ENCODE peak calls at places on chromosomes 3 and 15, in eight cellular contexts. A, N, O, I, G, E, W and C are unnamed samples.

GRCh38 chr15:56242576-56243116 is 1.0 kb downstream of the RFX7 start:
- DNase-seq in A (no peak), N (no peak), O (no peak), I (no peak), G (no peak), E (no peak), W (no peak), C (no peak)

GRCh38 chr3:71885001-71885400 is 100.1 kb upstream of the PROK2 start:
- DNase-seq in A (peak; percentile 41), N (no peak), O (no peak), I (no peak), G (peak; percentile 87), E (peak; percentile 36), W (peak; percentile 66), C (no peak)

GRCh38 chr15:55703873-55704285 is 39.1 kb downstream of the PRTG start:
- DNase-seq in A (no peak), N (no peak), O (no peak), I (no peak), G (no peak), E (peak; percentile 64), W (no peak), C (no peak)

GRCh38 chr3:55629432-55629831 is 142.3 kb upstream of the WNT5A start:
- DNase-seq in A (no peak), N (no peak), O (peak; percentile 72), I (no peak), G (no peak), E (peak; percentile 45), W (no peak), C (no peak)

GRCh38 chr15:77554306-77555080 is 78.2 kb downstream of the LINGO1 start:
- DNase-seq in A (no peak), N (no peak), O (no peak), I (no peak), G (peak; percentile 30), E (no peak), W (no peak), C (no peak)

GRCh38 chr3:67608034-67608433 is 46.4 kb downstream of the SUCLG2 start:
- DNase-seq in A (no peak), N (no peak), O (no peak), I (no peak), G (no peak), E (no peak), W (no peak), C (no peak)

GRCh38 chr3:161939919-161940693 is 443.5 kb downstream of the OTOL1 start:
- DNase-seq in A (no peak), N (no peak), O (no peak), I (no peak), G (peak; percentile 2), E (no peak), W (no peak), C (no peak)

GRCh38 chr15:62417444-62417843 is 252.4 kb upstream of the C2CD4B start:
- DNase-seq in A (no peak), N (no peak), O (no peak), I (no peak), G (no peak), E (peak; percentile 40), W (no peak), C (no peak)

GRCh38 chr3:45644467-45645201 is 44.6 kb upstream of the SACM1L start:
- DNase-seq in A (no peak), N (no peak), O (no peak), I (no peak), G (no peak), E (peak; percentile 90), W (no peak), C (no peak)

GRCh38 chr3:39187372-39188155 is 4.8 kb downstream of the XIRP1 start:
- DNase-seq in A (no peak), N (no peak), O (no peak), I (no peak), G (no peak), E (no peak), W (no peak), C (no peak)

GRCh38 chr3:34106879-34107278 is 308.4 kb downstream of the PDCD6IP start:
- DNase-seq in A (peak; percentile 90), N (no peak), O (no peak), I (no peak), G (peak; percentile 70), E (no peak), W (peak; percentile 80), C (no peak)

GRCh38 chr3:57826952-57827723 is 71.0 kb downstream of the SLMAP start:
- DNase-seq in A (no peak), N (no peak), O (no peak), I (no peak), G (no peak), E (no peak), W (peak; percentile 53), C (no peak)

GRCh38 chr3:147369671-147370123 is 36.6 kb downstream of the ZIC4 start:
- DNase-seq in A (peak; percentile 78), N (no peak), O (no peak), I (no peak), G (peak; percentile 74), E (no peak), W (no peak), C (no peak)

GRCh38 chr3:13414040-13414729 is 5.9 kb downstream of the NUP210 start:
- DNase-seq in A (no peak), N (no peak), O (peak; percentile 85), I (no peak), G (no peak), E (no peak), W (no peak), C (no peak)

GRCh38 chr3:10505791-10506585 is 602 bp upstream of the ATP2B2 start:
- DNase-seq in A (no peak), N (no peak), O (no peak), I (no peak), G (no peak), E (no peak), W (no peak), C (no peak)

GRCh38 chr15:40978141-40978540 is 24.9 kb downstream of the CHAC1 start:
- DNase-seq in A (no peak), N (no peak), O (no peak), I (no peak), G (no peak), E (no peak), W (no peak), C (no peak)

GRCh38 chr3:52432225-52432624 is 12.7 kb downstream of the SEMA3G start:
- DNase-seq in A (peak; percentile 36), N (peak; percentile 15), O (peak; percentile 37), I (peak; percentile 40), G (no peak), E (no peak), W (no peak), C (no peak)

GRCh38 chr3:52430416-52430810 is 14.5 kb downstream of the SEMA3G start:
- DNase-seq in A (no peak), N (no peak), O (no peak), I (peak; percentile 43), G (no peak), E (no peak), W (no peak), C (no peak)

GRCh38 chr3:52429779-52430415 is 15.0 kb downstream of the SEMA3G start:
- DNase-seq in A (no peak), N (peak; percentile 58), O (peak; percentile 40), I (peak; percentile 38), G (no peak), E (peak; percentile 36), W (no peak), C (no peak)

GRCh38 chr3:52432631-52433030 is 12.3 kb downstream of the SEMA3G start:
- DNase-seq in A (peak; percentile 36), N (peak; percentile 60), O (peak; percentile 40), I (peak; percentile 51), G (no peak), E (no peak), W (no peak), C (no peak)

GRCh38 chr3:52431459-52432223 is 13.3 kb downstream of the SEMA3G start:
- DNase-seq in A (peak; percentile 30), N (no peak), O (no peak), I (peak; percentile 17), G (no peak), E (no peak), W (no peak), C (no peak)
- H3K4me1 ChIP-seq in A (peaks cover 12% of the 10 kb centered on the region), N (peaks cover 53% of the 10 kb centered on the region), O (peaks cover 22% of the 10 kb centered on the region), I (peaks cover 17% of the 10 kb centered on the region), G (peaks cover 18% of the 10 kb centered on the region), E (peaks cover 5% of the 10 kb centered on the region), W (no peaks in the 10 kb centered on the region), C (no peaks in the 10 kb centered on the region)

GRCh38 chr15:64381000-64381751 is at the start of gene PCLAF:
- DNase-seq in A (peak; percentile 98), N (peak; percentile 95), O (peak; percentile 96), I (peak; percentile 91), G (peak; percentile 96), E (peak; percentile 91), W (peak; percentile 98), C (peak; percentile 88)
- TF ChIP-seq CTCF in A (peak; percentile 18), N (no peak), O (no peak), I (no peak), G (peak; percentile 6), E (no peak), W (peak; percentile 35), C (no peak)

DNA sequence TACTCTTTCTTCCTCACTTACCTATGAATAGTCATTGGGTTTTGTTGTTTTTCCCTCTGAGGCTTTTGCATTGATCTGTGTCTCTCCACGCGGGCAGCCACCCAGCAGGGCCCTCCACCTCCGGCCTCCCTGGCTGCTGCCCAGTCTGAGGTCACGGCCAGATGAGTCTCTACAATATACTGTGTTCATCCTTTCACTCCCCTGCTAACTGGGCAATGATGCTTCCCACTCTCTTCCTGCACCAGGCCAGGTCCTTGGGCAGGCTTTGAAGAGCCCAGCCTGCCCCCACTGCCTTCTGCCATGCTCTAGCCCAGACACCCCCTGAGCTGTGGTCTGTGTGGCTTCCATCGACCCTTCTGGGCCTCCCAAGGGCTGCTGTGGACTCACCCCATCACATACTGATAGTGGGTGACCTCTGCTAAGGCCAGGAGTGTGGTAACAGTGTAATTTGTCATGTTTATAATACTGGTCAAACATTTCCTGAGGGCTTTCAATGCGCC is 18.0 kb downstream of the PDIA5 start:
- DNase-seq in A (peak; percentile 28), N (no peak), O (no peak), I (no peak), G (no peak), E (no peak), W (no peak), C (no peak)
- H3K4me1 ChIP-seq in A (peaks cover 35% of the 10 kb centered on the region), N (peaks cover 74% of the 10 kb centered on the region), O (peaks cover 61% of the 10 kb centered on the region), I (no peaks in the 10 kb centered on the region), G (peaks cover 72% of the 10 kb centered on the region), E (peaks cover 42% of the 10 kb centered on the region), W (peaks cover 45% of the 10 kb centered on the region), C (peaks cover 100% of the 10 kb centered on the region)

GRCh38 chr3:150407818-150408231 is 273 bp upstream of the TSC22D2 start:
- DNase-seq in A (no peak), N (peak; percentile 96), O (peak; percentile 99), I (no peak), G (no peak), E (no peak), W (peak; percentile 94), C (no peak)

GRCh38 chr3:150409527-150410310 is 1.6 kb downstream of the TSC22D2 start:
- DNase-seq in A (peak; percentile 91), N (peak; percentile 76), O (peak; percentile 90), I (peak; percentile 81), G (peak; percentile 93), E (peak; percentile 48), W (peak; percentile 74), C (peak; percentile 42)

GRCh38 chr3:150407051-150407817 is 864 bp upstream of the TSC22D2 start:
- DNase-seq in A (no peak), N (no peak), O (no peak), I (no peak), G (no peak), E (peak; percentile 73), W (peak; percentile 16), C (peak; percentile 18)

GRCh38 chr3:150409125-150409526 is 1.0 kb downstream of the TSC22D2 start:
- DNase-seq in A (no peak), N (no peak), O (no peak), I (no peak), G (no peak), E (no peak), W (no peak), C (no peak)

GRCh38 chr3:150408232-150409124 is at the start of gene TSC22D2:
- DNase-seq in A (peak; percentile 97), N (peak; percentile 93), O (peak; percentile 96), I (peak; percentile 97), G (peak; percentile 97), E (peak; percentile 82), W (peak; percentile 75), C (peak; percentile 80)
- TF ChIP-seq CTCF in A (peak; percentile 58), N (no peak), O (peak; percentile 14), I (peak; percentile 41), G (peak; percentile 21), E (no peak), W (peak; percentile 7), C (no peak)